ENCODE peak calls at places on chromosomes 13 and 19, in five cellular contexts. P, N, V, G and H are unnamed samples.

GRCh38 chr13:79966502-79966901 is 374.4 kb downstream of the SPRY2 start:
- DNase-seq in G (no peak), P (no peak), N (no peak), V (no peak), H (no peak)

GRCh38 chr19:55368701-55369563 is 1.3 kb downstream of the IL11 start:
- DNase-seq in N (peak; percentile 16), G (no peak), V (no peak), P (no peak), H (no peak)

GRCh38 chr19:41321600-41322270 is 11.8 kb downstream of the CCDC97 start:
- DNase-seq in P (peak; percentile 60), G (peak; percentile 66), N (peak; percentile 63), V (no peak), H (no peak)

GRCh38 chr19:27774827-27775226 is 1438.1 kb downstream of the UQCRFS1 start:
- DNase-seq in G (no peak), V (no peak), P (no peak), N (no peak), H (no peak)

GRCh38 chr19:17541184-17541759 is 14.2 kb upstream of the COLGALT1 start:
- DNase-seq in P (no peak), G (no peak), N (no peak), V (no peak), H (no peak)

GRCh38 chr19:5372572-5373200 is 32.1 kb upstream of the PTPRS start:
- DNase-seq in P (no peak), V (no peak), G (no peak), N (no peak), H (no peak)

GRCh38 chr13:47216176-47216822 is 319.4 kb upstream of the HTR2A start:
- DNase-seq in P (no peak), V (peak; percentile 0), G (no peak), N (no peak), H (peak; percentile 13)

GRCh38 chr13:52097197-52097596 is 31.7 kb downstream of the NEK5 start:
- DNase-seq in P (no peak), G (no peak), V (no peak), N (no peak), H (no peak)

GRCh38 chr19:16896913-16897571 is 8.2 kb downstream of the F2RL3 start:
- DNase-seq in P (peak; percentile 94), G (peak; percentile 77), N (peak; percentile 91), V (peak; percentile 89), H (peak; percentile 48)

GRCh38 chr13:50419466-50419865 is 404.2 kb downstream of the KCNRG start:
- DNase-seq in N (no peak), V (no peak), P (no peak), G (no peak), H (no peak)

GRCh38 chr19:39524495-39524894 is 8.2 kb downstream of the EID2B start:
- DNase-seq in N (no peak), G (no peak), V (peak; percentile 25), P (no peak), H (no peak)

GRCh38 chr13:52848455-52849190 is at the start of gene PCDH8:
- DNase-seq in G (no peak), N (no peak), V (no peak), P (no peak), H (no peak)

GRCh38 chr13:26967119-26968038 is 204.2 kb downstream of the USP12 start:
- DNase-seq in N (no peak), V (no peak), P (peak; percentile 72), G (no peak), H (no peak)

GRCh38 chr13:44768233-44768632 is 192.1 kb upstream of the TSC22D1 start:
- DNase-seq in N (no peak), P (no peak), V (peak; percentile 59), G (no peak), H (no peak)

GRCh38 chr13:73340069-73340468 is 281.3 kb downstream of the KLF5 start:
- DNase-seq in P (no peak), N (no peak), G (no peak), V (no peak), H (no peak)

GRCh38 chr13:21012211-21012610 is 49.2 kb downstream of the LATS2 start:
- DNase-seq in V (no peak), N (no peak), G (no peak), P (no peak), H (no peak)

GRCh38 chr13:98576963-98577822 is at the start of gene STK24:
- DNase-seq in G (peak; percentile 55), N (peak; percentile 57), V (peak; percentile 80), P (peak; percentile 85), H (no peak)

GRCh38 chr19:17931532-17932191 is 1.2 kb upstream of the CCDC124 start:
- DNase-seq in N (no peak), V (no peak), G (no peak), P (no peak), H (no peak)

GRCh38 chr19:29674374-29675119 is 9.3 kb downstream of the PLEKHF1 start:
- DNase-seq in V (no peak), G (no peak), P (peak; percentile 22), N (no peak), H (no peak)

GRCh38 chr19:17807731-17808316 is 12.9 kb downstream of the B3GNT3 start:
- DNase-seq in G (no peak), P (no peak), N (no peak), V (no peak), H (no peak)

GRCh38 chr19:17035842-17036424 is 9.3 kb upstream of the CPAMD8 start:
- DNase-seq in P (peak; percentile 51), G (no peak), N (no peak), V (no peak), H (no peak)

GRCh38 chr13:75550159-75550567 is 572 bp downstream of the UCHL3 start:
- DNase-seq in P (no peak), G (peak; percentile 53), N (peak; percentile 83), V (no peak), H (no peak)

GRCh38 chr13:32734511-32734910 is 148.3 kb downstream of the PDS5B start:
- DNase-seq in V (no peak), P (no peak), G (no peak), N (peak; percentile 90), H (no peak)

GRCh38 chr13:32737111-32737571 is 150.9 kb downstream of the PDS5B start:
- DNase-seq in N (no peak), V (peak; percentile 31), G (no peak), P (no peak), H (no peak)

GRCh38 chr13:32737679-32738078 is 151.4 kb downstream of the PDS5B start:
- DNase-seq in N (no peak), G (no peak), P (no peak), V (no peak), H (peak; percentile 32)

GRCh38 chr13:32735859-32736258 is 149.6 kb downstream of the PDS5B start:
- DNase-seq in V (no peak), P (no peak), N (no peak), G (no peak), H (no peak)

DNA sequence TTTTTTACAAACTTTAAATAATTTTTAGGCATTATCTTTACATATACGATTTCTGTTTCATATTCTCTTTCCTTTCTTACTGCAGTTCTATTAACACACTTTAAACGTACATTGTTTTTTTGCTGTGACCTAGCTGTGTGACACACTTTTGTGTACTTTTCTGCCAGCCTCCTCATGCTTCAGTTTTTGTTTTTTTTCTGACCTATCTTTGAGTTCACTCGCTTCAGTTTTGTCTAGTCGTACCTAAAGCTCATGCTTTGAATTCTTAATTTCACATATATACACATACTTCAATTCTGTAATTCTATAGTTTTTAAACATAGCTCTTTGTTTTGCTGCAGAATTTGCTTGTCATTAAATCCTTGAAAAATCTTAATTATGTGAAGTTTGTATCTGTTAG is 150.4 kb downstream of the PDS5B start:
- DNase-seq in G (no peak), P (no peak), N (no peak), V (no peak), H (no peak)
- H3K4me3 ChIP-seq in G (no peak overlapping the region), P (peak overlapping the region; percentile 33), N (no peak overlapping the region), V (peak overlapping the region; percentile 61), H (peak overlapping the region; percentile 41)

DNA sequence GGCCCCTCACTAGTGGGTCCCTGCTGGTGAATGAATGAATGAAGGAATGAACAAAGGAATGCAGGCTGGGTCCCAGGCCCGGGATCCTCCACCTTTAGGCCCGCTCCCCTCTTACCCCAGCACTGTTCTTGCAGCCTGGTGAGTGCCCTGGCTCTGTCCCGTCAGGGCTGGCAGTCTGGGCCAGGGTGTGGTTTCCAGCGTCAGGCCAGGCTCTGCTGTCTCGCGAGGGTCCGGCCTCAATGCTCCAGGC is 317 bp downstream of the LYL1 start:
- DNase-seq in N (no peak), P (no peak), V (no peak), G (no peak), H (no peak)
- H3K4me3 ChIP-seq in N (peak overlapping the region; percentile 34), P (peak overlapping the region; percentile 59), V (peak overlapping the region; percentile 68), G (no peak overlapping the region), H (no peak overlapping the region)

DNA sequence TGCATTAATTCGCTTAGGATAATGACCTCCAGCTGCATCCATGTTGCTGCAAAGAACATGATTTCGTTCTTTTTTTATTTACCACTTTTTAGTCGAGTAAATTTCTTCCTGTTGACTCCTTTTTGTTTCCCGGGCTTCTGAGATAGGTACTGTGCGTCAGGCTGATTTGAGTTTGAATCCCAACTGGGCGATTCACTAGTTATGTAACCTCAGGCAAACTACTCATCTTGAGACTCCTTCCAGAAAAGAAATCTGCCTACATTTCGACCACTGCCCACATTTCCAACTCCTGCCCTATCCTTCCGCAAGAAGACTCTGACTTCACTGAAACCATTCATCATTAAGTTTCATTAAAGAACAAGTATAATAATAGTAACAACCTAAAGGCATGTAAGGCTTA is 8.2 kb downstream of the SCEL start:
- DNase-seq in P (no peak), V (no peak), G (no peak), N (no peak), H (no peak)
- H3K4me3 ChIP-seq in P (no peak overlapping the region), V (no peak overlapping the region), G (no peak overlapping the region), N (no peak overlapping the region), H (no peak overlapping the region)

DNA sequence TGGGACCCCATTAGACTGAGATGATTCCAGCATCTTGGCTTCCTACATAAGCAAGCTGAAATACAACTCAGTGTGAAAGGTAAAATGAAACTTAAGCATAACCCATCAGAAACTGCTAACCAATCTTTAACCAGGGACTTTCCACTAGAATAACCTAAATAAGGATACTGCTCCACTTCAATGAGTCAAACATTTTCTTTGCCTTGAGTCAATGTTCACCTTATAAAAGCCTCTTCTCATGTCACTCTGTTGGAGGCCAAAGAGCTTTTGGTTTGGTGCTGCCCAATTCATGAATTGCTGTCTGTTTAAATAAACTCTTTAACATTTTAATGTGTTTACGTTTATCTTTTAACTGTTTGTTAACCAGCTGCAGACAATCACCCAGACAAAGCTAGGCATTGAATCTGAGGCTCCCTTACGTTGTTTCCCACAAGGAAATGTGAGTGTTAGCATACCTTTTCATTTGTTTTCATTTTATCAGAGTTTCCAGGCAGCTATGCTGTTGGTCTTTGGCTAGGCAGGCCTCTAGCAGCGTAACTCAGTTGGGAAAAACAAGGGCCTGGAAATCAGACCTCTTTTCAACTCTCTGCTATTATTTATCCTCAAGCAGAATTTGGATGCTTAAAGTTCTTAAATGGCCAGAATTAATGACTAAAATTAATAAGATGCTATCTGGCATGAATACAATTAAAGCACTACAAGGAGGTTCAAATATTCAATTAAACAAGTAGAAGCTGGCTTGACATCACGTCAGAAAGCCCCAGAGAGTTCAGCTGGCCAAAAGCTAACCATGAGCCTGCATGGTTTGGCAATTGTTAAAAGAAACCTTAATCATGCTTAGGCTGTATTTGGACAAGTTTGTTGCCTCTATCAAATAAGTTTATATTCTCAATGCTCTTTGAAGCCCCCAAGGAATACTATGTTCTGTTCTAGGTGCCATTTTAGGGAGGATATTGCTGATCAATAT is 200.2 kb downstream of the DCLK1 start:
- DNase-seq in V (no peak), P (no peak), G (no peak), N (no peak), H (peak; percentile 77)
- H3K4me3 ChIP-seq in V (no peak overlapping the region), P (no peak overlapping the region), G (no peak overlapping the region), N (no peak overlapping the region), H (no peak overlapping the region)

GRCh38 chr13:110387451-110388140 is 80.5 kb downstream of the COL4A2 start:
- DNase-seq in G (no peak), N (peak; percentile 64), P (peak; percentile 73), V (peak; percentile 41), H (no peak)
- H3K4me3 ChIP-seq in G (no peak overlapping the region), N (no peak overlapping the region), P (peak overlapping the region; percentile 34), V (no peak overlapping the region), H (no peak overlapping the region)